ENCODE peak calls at places on chromosomes 3 and 15, in nine cellular contexts. One of them, this sample, is unnamed.

GRCh38 chr3:59769132-59769531 is 719.3 kb upstream of the CFAP20DC start:
- DNase-seq in endothelial cell of umbilical vein: no peak
- DNase-seq in PC-3: no peak
- DNase-seq in HCT116: no peak
- DNase-seq in SK-N-SH: no peak
- DNase-seq in fibroblast of lung: no peak
- DNase-seq in neural progenitor cell: no peak
- DNase-seq in mammary epithelial cell: no peak
- DNase-seq in astrocyte: no peak
- DNase-seq in this sample: no peak

GRCh38 chr3:81550415-81550814 is 211.0 kb downstream of the GBE1 start:
- DNase-seq in mammary epithelial cell: no peak
- DNase-seq in endothelial cell of umbilical vein: no peak
- DNase-seq in SK-N-SH: no peak
- DNase-seq in PC-3: peak
- DNase-seq in neural progenitor cell: no peak
- DNase-seq in HCT116: no peak
- DNase-seq in astrocyte: peak
- DNase-seq in fibroblast of lung: peak
- DNase-seq in this sample: peak

GRCh38 chr3:69271098-69271497 is 114.8 kb downstream of the FRMD4B start:
- DNase-seq in fibroblast of lung: no peak
- DNase-seq in endothelial cell of umbilical vein: no peak
- DNase-seq in neural progenitor cell: no peak
- DNase-seq in astrocyte: no peak
- DNase-seq in SK-N-SH: no peak
- DNase-seq in mammary epithelial cell: no peak
- DNase-seq in PC-3: no peak
- DNase-seq in HCT116: no peak
- DNase-seq in this sample: no peak

GRCh38 chr15:63872759-63873510 is 39.2 kb upstream of the HERC1 start:
- DNase-seq in mammary epithelial cell: no peak
- DNase-seq in HCT116: no peak
- DNase-seq in SK-N-SH: no peak
- DNase-seq in fibroblast of lung: peak
- DNase-seq in PC-3: no peak
- DNase-seq in endothelial cell of umbilical vein: peak
- DNase-seq in astrocyte: peak
- DNase-seq in neural progenitor cell: no peak
- DNase-seq in this sample: peak

GRCh38 chr3:177286034-177286433 is 88.8 kb upstream of the TBL1XR1 start:
- DNase-seq in fibroblast of lung: no peak
- DNase-seq in HCT116: peak
- DNase-seq in neural progenitor cell: no peak
- DNase-seq in mammary epithelial cell: peak
- DNase-seq in PC-3: peak
- DNase-seq in endothelial cell of umbilical vein: no peak
- DNase-seq in astrocyte: no peak
- DNase-seq in SK-N-SH: no peak
- DNase-seq in this sample: no peak

GRCh38 chr15:36658905-36659304 is 79.5 kb downstream of the CDIN1 start:
- DNase-seq in endothelial cell of umbilical vein: no peak
- DNase-seq in PC-3: no peak
- DNase-seq in neural progenitor cell: no peak
- DNase-seq in HCT116: no peak
- DNase-seq in mammary epithelial cell: no peak
- DNase-seq in SK-N-SH: no peak
- DNase-seq in astrocyte: no peak
- DNase-seq in fibroblast of lung: no peak
- DNase-seq in this sample: no peak

GRCh38 chr3:13152826-13153710 is 79.8 kb upstream of the IQSEC1 start:
- DNase-seq in neural progenitor cell: peak
- DNase-seq in endothelial cell of umbilical vein: no peak
- DNase-seq in fibroblast of lung: no peak
- DNase-seq in SK-N-SH: no peak
- DNase-seq in mammary epithelial cell: no peak
- DNase-seq in HCT116: no peak
- DNase-seq in astrocyte: no peak
- DNase-seq in PC-3: no peak
- DNase-seq in this sample: no peak

GRCh38 chr15:26260517-26261133 is 397.5 kb upstream of the ATP10A start:
- DNase-seq in astrocyte: no peak
- DNase-seq in neural progenitor cell: peak
- DNase-seq in PC-3: peak
- DNase-seq in endothelial cell of umbilical vein: no peak
- DNase-seq in HCT116: no peak
- DNase-seq in fibroblast of lung: peak
- DNase-seq in mammary epithelial cell: no peak
- DNase-seq in SK-N-SH: peak
- DNase-seq in this sample: peak

GRCh38 chr15:36334059-36334458 is 245.4 kb upstream of the CDIN1 start:
- DNase-seq in PC-3: peak
- DNase-seq in mammary epithelial cell: peak
- DNase-seq in SK-N-SH: no peak
- DNase-seq in HCT116: no peak
- DNase-seq in astrocyte: peak
- DNase-seq in fibroblast of lung: peak
- DNase-seq in endothelial cell of umbilical vein: no peak
- DNase-seq in neural progenitor cell: no peak
- DNase-seq in this sample: peak

GRCh38 chr3:184742676-184743135 is 30.8 kb upstream of the MAGEF1 start:
- DNase-seq in astrocyte: no peak
- DNase-seq in HCT116: no peak
- DNase-seq in endothelial cell of umbilical vein: no peak
- DNase-seq in PC-3: no peak
- DNase-seq in SK-N-SH: peak
- DNase-seq in fibroblast of lung: no peak
- DNase-seq in neural progenitor cell: peak
- DNase-seq in mammary epithelial cell: no peak
- DNase-seq in this sample: no peak

GRCh38 chr3:18580268-18580667 is 155.1 kb upstream of the SATB1 start:
- DNase-seq in SK-N-SH: no peak
- DNase-seq in endothelial cell of umbilical vein: no peak
- DNase-seq in astrocyte: no peak
- DNase-seq in HCT116: no peak
- DNase-seq in PC-3: no peak
- DNase-seq in mammary epithelial cell: no peak
- DNase-seq in fibroblast of lung: no peak
- DNase-seq in neural progenitor cell: no peak
- DNase-seq in this sample: peak

GRCh38 chr3:42514876-42515275 is 12.4 kb downstream of the VIPR1 start:
- DNase-seq in astrocyte: no peak
- DNase-seq in PC-3: no peak
- DNase-seq in endothelial cell of umbilical vein: no peak
- DNase-seq in fibroblast of lung: no peak
- DNase-seq in SK-N-SH: no peak
- DNase-seq in neural progenitor cell: no peak
- DNase-seq in mammary epithelial cell: no peak
- DNase-seq in HCT116: no peak
- DNase-seq in this sample: no peak

GRCh38 chr3:45320986-45321385 is 67.4 kb upstream of the LARS2 start:
- DNase-seq in HCT116: no peak
- DNase-seq in astrocyte: no peak
- DNase-seq in mammary epithelial cell: no peak
- DNase-seq in fibroblast of lung: no peak
- DNase-seq in SK-N-SH: no peak
- DNase-seq in PC-3: no peak
- DNase-seq in neural progenitor cell: no peak
- DNase-seq in endothelial cell of umbilical vein: no peak
- DNase-seq in this sample: no peak

GRCh38 chr3:187064210-187065115 is 74.8 kb downstream of the RPL39L start:
- DNase-seq in fibroblast of lung: no peak
- DNase-seq in HCT116: no peak
- DNase-seq in astrocyte: no peak
- DNase-seq in PC-3: peak
- DNase-seq in mammary epithelial cell: peak
- DNase-seq in SK-N-SH: peak
- DNase-seq in neural progenitor cell: no peak
- DNase-seq in endothelial cell of umbilical vein: no peak
- DNase-seq in this sample: peak

GRCh38 chr3:196127308-196128040 is 45.6 kb upstream of the TFRC start:
- DNase-seq in neural progenitor cell: no peak
- DNase-seq in astrocyte: no peak
- DNase-seq in HCT116: no peak
- DNase-seq in fibroblast of lung: no peak
- DNase-seq in endothelial cell of umbilical vein: no peak
- DNase-seq in SK-N-SH: no peak
- DNase-seq in mammary epithelial cell: no peak
- DNase-seq in PC-3: no peak
- DNase-seq in this sample: no peak

GRCh38 chr3:76646921-76647562 is 392.9 kb upstream of the ROBO2 start:
- DNase-seq in astrocyte: no peak
- DNase-seq in PC-3: no peak
- DNase-seq in neural progenitor cell: peak
- DNase-seq in SK-N-SH: no peak
- DNase-seq in mammary epithelial cell: no peak
- DNase-seq in fibroblast of lung: no peak
- DNase-seq in endothelial cell of umbilical vein: no peak
- DNase-seq in HCT116: no peak
- DNase-seq in this sample: no peak

GRCh38 chr15:99970891-99971330 is 237.7 kb upstream of the LYSMD4 start:
- DNase-seq in mammary epithelial cell: no peak
- DNase-seq in PC-3: no peak
- DNase-seq in endothelial cell of umbilical vein: no peak
- DNase-seq in SK-N-SH: no peak
- DNase-seq in astrocyte: no peak
- DNase-seq in HCT116: no peak
- DNase-seq in fibroblast of lung: no peak
- DNase-seq in neural progenitor cell: peak
- DNase-seq in this sample: no peak

GRCh38 chr15:60721232-60721576 is 242.3 kb upstream of the ICE2 start:
- DNase-seq in SK-N-SH: no peak
- DNase-seq in neural progenitor cell: no peak
- DNase-seq in PC-3: no peak
- DNase-seq in astrocyte: no peak
- DNase-seq in mammary epithelial cell: no peak
- DNase-seq in endothelial cell of umbilical vein: no peak
- DNase-seq in HCT116: no peak
- DNase-seq in fibroblast of lung: no peak
- DNase-seq in this sample: no peak

GRCh38 chr3:149277338-149277813 is 55.7 kb upstream of the CP start:
- DNase-seq in PC-3: peak
- DNase-seq in endothelial cell of umbilical vein: peak
- DNase-seq in SK-N-SH: no peak
- DNase-seq in neural progenitor cell: no peak
- DNase-seq in mammary epithelial cell: peak
- DNase-seq in astrocyte: peak
- DNase-seq in fibroblast of lung: peak
- DNase-seq in HCT116: no peak
- DNase-seq in this sample: peak
- H2AFZ ChIP-seq in PC-3: peak
- H2AFZ ChIP-seq in endothelial cell of umbilical vein: no peak
- H2AFZ ChIP-seq in SK-N-SH: no peak
- H2AFZ ChIP-seq in neural progenitor cell: no peak
- H2AFZ ChIP-seq in mammary epithelial cell: peak
- H2AFZ ChIP-seq in astrocyte: no peak
- H2AFZ ChIP-seq in fibroblast of lung: peak
- H2AFZ ChIP-seq in HCT116: no peak
- H2AFZ ChIP-seq in this sample: peak

GRCh38 chr15:34795267-34796081 is at the start of gene ACTC1:
- DNase-seq in HCT116: no peak
- DNase-seq in mammary epithelial cell: peak
- DNase-seq in astrocyte: peak
- DNase-seq in PC-3: peak
- DNase-seq in endothelial cell of umbilical vein: peak
- DNase-seq in neural progenitor cell: peak
- DNase-seq in SK-N-SH: no peak
- DNase-seq in fibroblast of lung: peak
- DNase-seq in this sample: peak
- H3K4me3 ChIP-seq in HCT116: no peak
- H3K4me3 ChIP-seq in mammary epithelial cell: peak
- H3K4me3 ChIP-seq in astrocyte: peak
- H3K4me3 ChIP-seq in PC-3: peak
- H3K4me3 ChIP-seq in endothelial cell of umbilical vein: no peak
- H3K4me3 ChIP-seq in neural progenitor cell: peak
- H3K4me3 ChIP-seq in SK-N-SH: no peak
- H3K4me3 ChIP-seq in fibroblast of lung: no peak
- H3K4me3 ChIP-seq in this sample: peak

GRCh38 chr3:119481079-119481478 is 12.3 kb downstream of the POGLUT1 start:
- DNase-seq in endothelial cell of umbilical vein: no peak
- DNase-seq in PC-3: no peak
- DNase-seq in neural progenitor cell: no peak
- DNase-seq in mammary epithelial cell: peak
- DNase-seq in astrocyte: no peak
- DNase-seq in fibroblast of lung: peak
- DNase-seq in HCT116: no peak
- DNase-seq in SK-N-SH: no peak
- DNase-seq in this sample: peak
- H2AFZ ChIP-seq in endothelial cell of umbilical vein: no peak
- H2AFZ ChIP-seq in PC-3: no peak
- H2AFZ ChIP-seq in neural progenitor cell: no peak
- H2AFZ ChIP-seq in mammary epithelial cell: peak
- H2AFZ ChIP-seq in astrocyte: no peak
- H2AFZ ChIP-seq in fibroblast of lung: no peak
- H2AFZ ChIP-seq in HCT116: no peak
- H2AFZ ChIP-seq in SK-N-SH: no peak
- H2AFZ ChIP-seq in this sample: no peak

GRCh38 chr15:49435201-49435600 is 12.2 kb downstream of the FGF7 start:
- DNase-seq in astrocyte: peak
- DNase-seq in SK-N-SH: no peak
- DNase-seq in fibroblast of lung: peak
- DNase-seq in neural progenitor cell: no peak
- DNase-seq in endothelial cell of umbilical vein: no peak
- DNase-seq in HCT116: no peak
- DNase-seq in mammary epithelial cell: no peak
- DNase-seq in PC-3: no peak
- DNase-seq in this sample: no peak

GRCh38 chr15:49424954-49425353 is 1.9 kb downstream of the FGF7 start:
- DNase-seq in HCT116: no peak
- DNase-seq in endothelial cell of umbilical vein: no peak
- DNase-seq in PC-3: no peak
- DNase-seq in fibroblast of lung: peak
- DNase-seq in mammary epithelial cell: no peak
- DNase-seq in neural progenitor cell: no peak
- DNase-seq in astrocyte: peak
- DNase-seq in SK-N-SH: no peak
- DNase-seq in this sample: peak

GRCh38 chr15:49427369-49427768 is 4.3 kb downstream of the FGF7 start:
- DNase-seq in neural progenitor cell: no peak
- DNase-seq in HCT116: no peak
- DNase-seq in SK-N-SH: no peak
- DNase-seq in fibroblast of lung: no peak
- DNase-seq in mammary epithelial cell: no peak
- DNase-seq in PC-3: no peak
- DNase-seq in endothelial cell of umbilical vein: no peak
- DNase-seq in astrocyte: no peak
- DNase-seq in this sample: no peak

GRCh38 chr15:49428392-49429095 is 5.5 kb downstream of the FGF7 start:
- DNase-seq in mammary epithelial cell: no peak
- DNase-seq in PC-3: peak
- DNase-seq in astrocyte: peak
- DNase-seq in endothelial cell of umbilical vein: no peak
- DNase-seq in HCT116: no peak
- DNase-seq in SK-N-SH: no peak
- DNase-seq in neural progenitor cell: no peak
- DNase-seq in fibroblast of lung: peak
- DNase-seq in this sample: peak

DNA sequence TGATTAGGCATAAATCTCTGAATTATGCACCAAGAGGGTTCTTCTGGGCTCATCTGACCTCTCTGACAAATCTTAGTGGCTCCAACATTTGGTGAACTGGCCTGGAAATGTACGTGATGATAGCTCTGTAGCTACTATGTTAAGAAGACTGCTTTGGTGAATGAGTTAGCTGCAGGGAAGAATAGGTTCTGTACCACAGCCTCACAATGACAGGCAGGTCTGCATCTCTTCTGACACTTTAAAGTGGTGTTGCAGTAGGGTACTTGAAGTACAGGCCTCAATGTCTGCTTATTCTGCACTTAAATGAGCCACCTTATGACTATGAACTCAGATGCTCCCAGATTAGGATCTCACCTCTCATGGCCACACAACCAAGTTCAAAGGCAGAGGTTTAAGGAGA is 7.0 kb downstream of the FGF7 start:
- DNase-seq in astrocyte: no peak
- DNase-seq in PC-3: no peak
- DNase-seq in HCT116: no peak
- DNase-seq in mammary epithelial cell: no peak
- DNase-seq in neural progenitor cell: no peak
- DNase-seq in endothelial cell of umbilical vein: no peak
- DNase-seq in SK-N-SH: no peak
- DNase-seq in fibroblast of lung: no peak
- DNase-seq in this sample: no peak
- H3K4me3 ChIP-seq in astrocyte: no peak
- H3K4me3 ChIP-seq in PC-3: no peak
- H3K4me3 ChIP-seq in HCT116: no peak
- H3K4me3 ChIP-seq in mammary epithelial cell: no peak
- H3K4me3 ChIP-seq in neural progenitor cell: no peak
- H3K4me3 ChIP-seq in endothelial cell of umbilical vein: no peak
- H3K4me3 ChIP-seq in SK-N-SH: no peak
- H3K4me3 ChIP-seq in fibroblast of lung: no peak
- H3K4me3 ChIP-seq in this sample: peak

This sample was measured in GM23248.